ENCODE peak calls at places on chromosomes 7 and 10, in eight cellular contexts. M is astrocyte, B is uterus, K is mucosa of descending colon, A is hepatocyte, E is transverse colon, Y is mammary epithelial cell, X is lower lobe of right lung. H is an unnamed sample. For H3K36me3, the result is how much of the 10 kb centered on the place peaks cover.

GRCh38 chr7:91876391-91877133 is 3.9 kb downstream of the MTERF1 start:
- DNase-seq in K (no peak), X (no peak), M (no peak), E (no peak), B (no peak), Y (peak), A (no peak), H (no peak)

GRCh38 chr7:157769870-157770213 is 433.0 kb downstream of the DNAJB6 start:
- DNase-seq in A (no peak), E (no peak), K (peak), M (no peak), Y (no peak), X (peak), B (no peak), H (no peak)

GRCh38 chr7:95690367-95690947 is 81.9 kb upstream of the DYNC1I1 start:
- DNase-seq in B (no peak), A (peak), M (peak), Y (peak), K (no peak), X (no peak), E (no peak), H (no peak)

GRCh38 chr10:97131041-97131659 is 54.6 kb downstream of the SLIT1 start:
- DNase-seq in X (no peak), E (no peak), K (no peak), A (no peak), B (no peak), Y (no peak), M (no peak), H (no peak)

GRCh38 chr7:26543345-26543744 is 251.7 kb downstream of the SNX10 start:
- DNase-seq in B (no peak), K (no peak), X (no peak), A (no peak), M (no peak), Y (no peak), E (no peak), H (no peak)

GRCh38 chr7:37208528-37208927 is 240.1 kb downstream of the ELMO1 start:
- DNase-seq in E (peak), Y (peak), M (peak), X (no peak), B (peak), A (peak), K (peak), H (peak)

GRCh38 chr7:1175967-1176851 is 16.2 kb upstream of the ZFAND2A start:
- DNase-seq in X (peak), Y (peak), M (peak), B (peak), E (peak), K (peak), A (peak), H (no peak)

GRCh38 chr10:26156019-26156418 is 60.6 kb upstream of the GAD2 start:
- DNase-seq in A (no peak), M (no peak), X (no peak), B (no peak), K (no peak), E (no peak), Y (no peak), H (no peak)

GRCh38 chr10:69502589-69502988 is 51.3 kb downstream of the TSPAN15 start:
- DNase-seq in B (no peak), X (peak), Y (no peak), A (no peak), E (no peak), K (no peak), M (no peak), H (no peak)

GRCh38 chr10:129417164-129417563 is 49.9 kb upstream of the MGMT start:
- DNase-seq in A (no peak), Y (no peak), K (no peak), M (no peak), E (no peak), B (no peak), X (no peak), H (no peak)

GRCh38 chr7:66682350-66683093 is 53.8 kb downstream of the KCTD7 start:
- DNase-seq in E (no peak), B (no peak), Y (peak), A (no peak), M (peak), X (peak), K (peak), H (no peak)

GRCh38 chr7:130292682-130293257 is at the start of gene CPA4:
- DNase-seq in Y (peak), A (no peak), M (peak), X (no peak), B (no peak), E (no peak), K (no peak), H (peak)

GRCh38 chr10:110398419-110399162 is 93.9 kb upstream of the SMNDC1 start:
- DNase-seq in K (peak), M (peak), E (peak), X (peak), Y (peak), A (peak), B (peak), H (peak)

GRCh38 chr10:62733654-62734293 is 70.7 kb upstream of the ADO start:
- DNase-seq in B (no peak), M (peak), E (no peak), A (no peak), Y (peak), K (no peak), X (no peak), H (no peak)

GRCh38 chr7:20798081-20798693 is 11.5 kb upstream of the SP8 start:
- DNase-seq in Y (peak), A (peak), X (peak), K (peak), E (peak), B (no peak), M (no peak), H (no peak)

GRCh38 chr10:44517635-44518034 is 132.7 kb upstream of the CXCL12 start:
- DNase-seq in M (no peak), E (no peak), X (no peak), B (no peak), Y (no peak), K (peak), A (no peak), H (no peak)

GRCh38 chr7:51647931-51648351 is 331.3 kb upstream of the COBL start:
- DNase-seq in B (no peak), M (peak), Y (no peak), A (peak), X (no peak), K (peak), E (peak), H (no peak)

GRCh38 chr10:126939706-126940105 is 34.5 kb downstream of the DOCK1 start:
- DNase-seq in E (no peak), A (no peak), Y (no peak), K (no peak), B (no peak), M (no peak), X (no peak), H (no peak)

GRCh38 chr7:76089865-76090495 is 42.1 kb downstream of the MDH2 start:
- DNase-seq in B (no peak), A (no peak), M (no peak), Y (no peak), E (no peak), K (no peak), X (no peak), H (peak)

GRCh38 chr10:770975-771374 is 81.5 kb upstream of the DIP2C start:
- DNase-seq in A (no peak), E (no peak), X (no peak), K (no peak), B (no peak), Y (no peak), M (no peak), H (no peak)

GRCh38 chr7:99001482-99002145 is 123.3 kb downstream of the TRRAP start:
- DNase-seq in B (no peak), M (peak), X (no peak), A (no peak), Y (no peak), E (no peak), K (no peak), H (no peak)

GRCh38 chr7:22442187-22442886 is 57.7 kb downstream of the STEAP1B start:
- DNase-seq in B (no peak), X (peak), K (peak), E (no peak), M (no peak), Y (no peak), A (no peak), H (no peak)

GRCh38 chr7:124643196-124643850 is 122.3 kb downstream of the GPR37 start:
- DNase-seq in M (no peak), K (no peak), E (no peak), A (no peak), Y (no peak), B (no peak), X (no peak), H (no peak)

GRCh38 chr10:118557946-118558345 is 37.5 kb downstream of the PRLHR start:
- DNase-seq in E (no peak), M (no peak), A (no peak), Y (no peak), B (no peak), K (no peak), X (no peak), H (no peak)

GRCh38 chr7:155921804-155922506 is 109.7 kb upstream of the SHH start:
- DNase-seq in Y (peak), B (no peak), X (peak), K (peak), M (no peak), E (peak), A (peak), H (peak)

GRCh38 chr7:116671681-116672595 is at the start of gene MET:
- DNase-seq in Y (peak), A (peak), X (peak), M (peak), E (peak), B (peak), K (peak), H (peak)

GRCh38 chr7:81110673-81111072 is 191.8 kb upstream of the SEMA3C start:
- DNase-seq in Y (no peak), X (no peak), A (no peak), E (no peak), B (no peak), M (no peak), K (no peak), H (no peak)

GRCh38 chr7:46385662-46386309 is 464.7 kb upstream of the IGFBP3 start:
- DNase-seq in X (no peak), E (no peak), M (peak), A (no peak), K (no peak), B (no peak), Y (peak), H (peak)

GRCh38 chr7:13848576-13849527 is 140.6 kb downstream of the ETV1 start:
- DNase-seq in A (no peak), E (no peak), B (no peak), M (no peak), K (no peak), Y (no peak), X (no peak), H (no peak)

GRCh38 chr7:139767561-139767982 is 10.2 kb downstream of the HIPK2 start:
- DNase-seq in B (no peak), Y (no peak), M (no peak), A (no peak), X (no peak), E (no peak), K (no peak), H (no peak)

GRCh38 chr10:124701435-124701834 is 42.7 kb downstream of the FAM53B start:
- DNase-seq in Y (no peak), X (peak), E (peak), A (no peak), B (peak), M (peak), K (peak), H (no peak)

GRCh38 chr10:13316635-13317311 is 16.9 kb upstream of the PHYH start:
- DNase-seq in K (no peak), B (no peak), A (no peak), M (no peak), E (no peak), X (no peak), Y (no peak), H (no peak)

GRCh38 chr10:22620929-22621328 is 93.4 kb downstream of the PIP4K2A start:
- DNase-seq in M (no peak), B (no peak), E (no peak), A (no peak), X (no peak), Y (no peak), K (no peak), H (no peak)

GRCh38 chr10:127456122-127456521 is 93.0 kb upstream of the NPS start:
- DNase-seq in Y (no peak), K (no peak), E (no peak), B (no peak), A (no peak), M (no peak), X (no peak), H (no peak)

GRCh38 chr7:150790416-150791075 is 9.6 kb downstream of the TMEM176B start:
- DNase-seq in E (no peak), A (no peak), B (no peak), M (no peak), K (no peak), X (no peak), Y (no peak), H (no peak)

GRCh38 chr10:128956149-128956548 is 510.9 kb upstream of the MGMT start:
- DNase-seq in K (no peak), A (no peak), X (no peak), M (no peak), Y (no peak), E (no peak), B (no peak), H (no peak)

GRCh38 chr7:12715372-12716133 is 28.1 kb downstream of the ARL4A start:
- DNase-seq in A (peak), Y (peak), B (peak), X (peak), M (peak), K (peak), E (peak), H (peak)

GRCh38 chr10:86064219-86064618 is 302.4 kb downstream of the GRID1 start:
- DNase-seq in E (no peak), A (no peak), Y (no peak), K (no peak), B (no peak), X (no peak), M (no peak), H (no peak)
- TF ChIP-seq CTCF in E (no peak), A (no peak), Y (no peak), K (no peak), B (no peak), X (no peak), M (no peak), H (no peak)

GRCh38 chr7:102150266-102150665 is 136.4 kb upstream of the SH2B2 start:
- DNase-seq in B (no peak), X (no peak), M (no peak), A (no peak), E (no peak), Y (no peak), K (no peak), H (no peak)
- H3K36me3 ChIP-seq in B (under half), X (under half), M (under half), A (under half), E (under half), Y (under half), K (under half), H (under half)

DNA sequence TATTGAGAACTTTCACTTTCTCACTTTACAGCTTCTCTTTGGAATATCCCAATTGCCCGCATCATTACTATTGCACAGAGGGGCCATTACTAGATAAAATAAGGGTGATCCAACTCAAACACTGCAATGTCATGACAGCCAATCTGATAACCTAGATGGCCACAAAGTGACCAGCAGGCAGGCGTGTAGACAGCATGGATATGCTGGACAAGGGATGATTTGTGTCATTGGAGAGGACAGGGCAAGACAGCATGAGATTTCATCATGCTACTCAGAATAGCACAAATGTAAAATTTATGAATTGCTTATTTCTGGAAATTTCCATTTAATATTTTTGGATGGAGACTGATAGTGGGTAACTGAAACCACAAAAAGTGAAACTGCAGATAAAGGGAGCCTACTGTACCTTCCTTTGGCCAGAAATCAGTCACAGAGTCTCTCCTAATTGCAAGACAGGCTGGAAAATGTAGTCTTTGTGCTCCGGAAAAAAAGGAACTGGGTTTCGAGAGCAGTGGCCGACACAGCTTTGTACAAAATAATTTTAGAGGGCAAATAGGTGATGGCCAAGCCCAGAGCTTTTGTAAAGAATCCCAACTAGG is 6.1 kb upstream of the GSDME start:
- DNase-seq in K (no peak), B (no peak), E (no peak), Y (no peak), A (no peak), M (no peak), X (no peak), H (no peak)
- TF ChIP-seq CTCF in K (no peak), B (no peak), E (no peak), Y (no peak), A (no peak), M (no peak), X (no peak), H (no peak)

GRCh38 chr10:74018241-74018640 is 20.3 kb downstream of the VCL start:
- DNase-seq in E (peak), M (no peak), X (no peak), A (no peak), Y (no peak), K (peak), B (no peak), H (no peak)

GRCh38 chr10:74025380-74025978 is 27.6 kb downstream of the VCL start:
- DNase-seq in B (no peak), E (no peak), K (no peak), M (no peak), A (no peak), Y (no peak), X (no peak), H (no peak)

GRCh38 chr10:74024600-74024999 is 26.7 kb downstream of the VCL start:
- DNase-seq in E (no peak), X (no peak), M (no peak), A (no peak), K (no peak), B (no peak), Y (no peak), H (no peak)

GRCh38 chr10:74022941-74023629 is 25.2 kb downstream of the VCL start:
- DNase-seq in E (no peak), A (no peak), Y (no peak), M (no peak), B (no peak), X (no peak), K (no peak), H (no peak)

DNA sequence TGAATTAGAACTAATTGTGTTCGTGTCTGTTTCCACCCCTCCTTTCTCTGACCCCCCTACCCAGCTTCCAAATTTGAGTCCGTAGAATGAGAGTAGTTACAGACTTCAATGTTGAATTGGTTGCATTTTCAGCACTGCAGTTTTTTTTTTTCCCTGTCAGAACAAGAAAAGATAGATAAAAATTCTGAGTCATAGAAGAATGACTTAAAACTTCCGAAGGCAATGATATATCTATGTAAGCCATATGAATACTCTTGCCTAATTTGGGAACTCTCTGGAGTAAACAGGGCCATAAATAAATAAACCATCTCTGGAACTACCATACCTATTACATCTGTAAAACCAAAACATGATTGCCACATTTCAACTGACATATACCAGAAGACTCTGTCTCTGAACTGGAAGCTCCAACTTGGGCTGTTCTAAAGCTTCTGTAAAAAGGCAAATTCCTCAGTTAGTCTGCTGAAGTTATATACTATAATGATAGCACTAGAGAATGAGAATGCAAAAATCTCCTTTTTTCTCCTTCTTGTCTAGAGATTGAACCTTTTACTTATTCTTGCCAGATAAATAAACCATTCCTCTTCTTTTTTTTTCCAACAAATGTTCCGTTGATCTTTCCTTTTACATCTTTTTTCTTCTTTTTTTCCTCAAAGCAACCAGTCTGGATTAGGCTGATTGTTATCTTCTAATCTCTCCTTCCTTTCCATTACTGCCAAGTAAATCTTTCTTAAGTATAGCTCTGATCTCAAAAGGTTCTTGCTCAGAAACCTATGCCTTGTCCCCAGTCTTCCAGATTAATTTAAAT is 23.5 kb downstream of the VCL start:
- DNase-seq in Y (peak), B (no peak), K (no peak), A (peak), M (peak), E (no peak), X (no peak), H (no peak)
- H3K36me3 ChIP-seq in Y (under half), B (under half), K (under half), A (under half), M (under half), E (under half), X (under half), H (under half)

DNA sequence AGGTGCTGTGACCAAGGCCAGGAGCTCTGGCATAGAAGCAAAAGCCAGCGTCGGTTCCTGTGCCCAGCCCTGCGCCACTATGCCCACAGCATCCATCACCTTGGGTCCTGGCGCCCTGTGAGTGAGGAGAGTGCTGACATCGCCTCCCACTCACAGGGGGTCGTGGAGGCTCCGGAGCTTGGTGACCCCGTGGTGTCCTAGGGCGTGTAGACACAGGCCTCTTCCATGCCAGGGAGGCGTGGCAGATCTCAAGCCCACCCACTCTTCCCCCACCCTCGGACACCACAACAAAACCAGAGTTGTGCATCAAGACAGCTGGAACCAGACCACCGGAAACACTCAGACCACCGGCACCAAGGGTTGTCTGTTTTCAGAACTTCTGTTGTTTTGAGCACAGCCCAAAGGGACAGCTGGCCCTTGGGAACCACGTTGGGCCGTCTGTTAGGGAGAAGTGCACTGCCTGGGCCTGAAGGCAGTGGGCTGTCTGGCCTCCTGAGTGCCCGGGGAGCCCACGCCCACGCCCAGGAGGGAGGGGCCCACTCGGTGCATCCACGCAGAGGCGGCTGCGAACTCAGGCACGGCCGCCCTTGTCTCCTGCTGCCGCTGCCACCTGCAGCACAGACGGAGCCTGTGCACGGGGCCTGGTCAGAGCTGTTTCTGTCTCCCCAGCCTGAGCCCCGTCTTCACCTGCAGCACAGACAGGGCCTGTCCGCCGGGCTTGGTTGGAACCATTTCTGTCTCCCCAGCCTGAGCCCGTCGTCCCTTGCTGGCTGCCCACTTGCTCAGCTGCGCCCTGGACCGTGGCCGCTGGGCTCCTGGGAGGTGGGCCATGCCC is 106.3 kb downstream of the INPP5A start:
- DNase-seq in X (peak), A (no peak), Y (no peak), K (no peak), E (no peak), M (no peak), B (peak), H (no peak)
- TF ChIP-seq CTCF in X (no peak), A (no peak), Y (peak), K (no peak), E (no peak), M (no peak), B (no peak), H (no peak)

GRCh38 chr7:44969049-44969700 is 9.6 kb downstream of the MYO1G start:
- DNase-seq in A (no peak), B (no peak), E (peak), Y (no peak), K (no peak), M (no peak), X (no peak), H (no peak)

GRCh38 chr7:44967571-44968446 is 11.0 kb downstream of the MYO1G start:
- DNase-seq in B (peak), M (no peak), K (no peak), X (no peak), Y (no peak), E (no peak), A (no peak), H (no peak)

GRCh38 chr7:44971188-44971907 is 7.5 kb downstream of the MYO1G start:
- DNase-seq in E (no peak), K (no peak), M (no peak), Y (no peak), X (no peak), A (no peak), B (no peak), H (no peak)

GRCh38 chr7:44970521-44971051 is 8.2 kb downstream of the MYO1G start:
- DNase-seq in K (no peak), Y (no peak), A (no peak), B (no peak), M (no peak), X (no peak), E (no peak), H (no peak)

GRCh38 chr7:44969701-44970494 is 8.9 kb downstream of the MYO1G start:
- DNase-seq in A (no peak), Y (no peak), M (no peak), E (peak), K (no peak), X (no peak), B (no peak), H (no peak)
- H3K36me3 ChIP-seq in A (under half), Y (under half), M (under half), E (under half), K (under half), X (under half), B (under half), H (under half)